ENCODE peak calls at places on chromosomes 5 and 9, in five cellular contexts. Y is astrocyte, N is MM.1S, G is HepG2, Z is fibroblast of lung. L is an unnamed sample.

GRCh38 chr9:32881948-32882347 is 98.6 kb downstream of the TMEM215 start:
- DNase-seq in Y (no peak), N (no peak), G (no peak), Z (no peak), L (no peak)

GRCh38 chr9:122087406-122088200 is 5.5 kb downstream of the TTLL11 start:
- DNase-seq in Y (peak; percentile 12), N (no peak), G (no peak), Z (peak; percentile 44), L (no peak)

GRCh38 chr5:96120120-96120519 is 158.5 kb upstream of the ELL2 start:
- DNase-seq in Y (no peak), N (no peak), G (no peak), Z (no peak), L (no peak)

GRCh38 chr9:108565651-108566378 is 290.0 kb downstream of the ACTL7B start:
- DNase-seq in Y (peak; percentile 67), N (peak; percentile 65), G (peak; percentile 76), Z (peak; percentile 78), L (peak; percentile 90)

GRCh38 chr5:35457912-35458823 is 159.5 kb upstream of the SPEF2 start:
- DNase-seq in Y (no peak), N (no peak), G (peak; percentile 32), Z (no peak), L (no peak)

GRCh38 chr9:136538599-136539426 is 7.0 kb downstream of the NOTCH1 start:
- DNase-seq in Y (no peak), N (peak; percentile 63), G (no peak), Z (no peak), L (no peak)

GRCh38 chr9:16247188-16247875 is 623.1 kb downstream of the BNC2 start:
- DNase-seq in Y (peak; percentile 80), N (no peak), G (no peak), Z (peak; percentile 83), L (no peak)

GRCh38 chr5:76709762-76710161 is 6.2 kb upstream of the F2R start:
- DNase-seq in Y (peak; percentile 92), N (no peak), G (no peak), Z (peak; percentile 93), L (no peak)

GRCh38 chr5:39657943-39658342 is 233.2 kb upstream of the DAB2 start:
- DNase-seq in Y (peak; percentile 18), N (peak; percentile 45), G (no peak), Z (peak; percentile 41), L (no peak)

GRCh38 chr5:84480873-84481637 is 96.4 kb upstream of the EDIL3 start:
- DNase-seq in Y (peak; percentile 6), N (no peak), G (no peak), Z (peak; percentile 15), L (no peak)

GRCh38 chr5:107389130-107389553 is 281.6 kb downstream of the EFNA5 start:
- DNase-seq in Y (peak; percentile 85), N (peak; percentile 90), G (no peak), Z (peak; percentile 86), L (no peak)

GRCh38 chr9:33950371-33950770 is 98.3 kb downstream of the UBAP2 start:
- DNase-seq in Y (peak; percentile 15), N (no peak), G (no peak), Z (peak; percentile 35), L (no peak)

GRCh38 chr9:994005-994404 is 17.6 kb downstream of the DMRT3 start:
- DNase-seq in Y (no peak), N (peak; percentile 81), G (no peak), Z (no peak), L (no peak)

GRCh38 chr5:34998058-34998789 is 49.5 kb downstream of the AGXT2 start:
- DNase-seq in Y (peak; percentile 53), N (no peak), G (no peak), Z (peak; percentile 58), L (no peak)

GRCh38 chr9:107044872-107045271 is 181.9 kb downstream of the ZNF462 start:
- DNase-seq in Y (no peak), N (no peak), G (no peak), Z (no peak), L (no peak)

GRCh38 chr5:10456583-10457562 is 15.2 kb downstream of the ROPN1L start:
- DNase-seq in Y (peak; percentile 28), N (no peak), G (no peak), Z (peak; percentile 33), L (no peak)

GRCh38 chr5:158727771-158728311 is 371.9 kb downstream of the EBF1 start:
- DNase-seq in Y (no peak), N (no peak), G (peak; percentile 1), Z (no peak), L (no peak)

GRCh38 chr5:72693546-72693945 is 122.9 kb upstream of the TNPO1 start:
- DNase-seq in Y (no peak), N (no peak), G (no peak), Z (no peak), L (no peak)

GRCh38 chr5:126973193-126973592 is 57.2 kb downstream of the MARCHF3 start:
- DNase-seq in Y (no peak), N (no peak), G (peak; percentile 5), Z (no peak), L (no peak)

DNA sequence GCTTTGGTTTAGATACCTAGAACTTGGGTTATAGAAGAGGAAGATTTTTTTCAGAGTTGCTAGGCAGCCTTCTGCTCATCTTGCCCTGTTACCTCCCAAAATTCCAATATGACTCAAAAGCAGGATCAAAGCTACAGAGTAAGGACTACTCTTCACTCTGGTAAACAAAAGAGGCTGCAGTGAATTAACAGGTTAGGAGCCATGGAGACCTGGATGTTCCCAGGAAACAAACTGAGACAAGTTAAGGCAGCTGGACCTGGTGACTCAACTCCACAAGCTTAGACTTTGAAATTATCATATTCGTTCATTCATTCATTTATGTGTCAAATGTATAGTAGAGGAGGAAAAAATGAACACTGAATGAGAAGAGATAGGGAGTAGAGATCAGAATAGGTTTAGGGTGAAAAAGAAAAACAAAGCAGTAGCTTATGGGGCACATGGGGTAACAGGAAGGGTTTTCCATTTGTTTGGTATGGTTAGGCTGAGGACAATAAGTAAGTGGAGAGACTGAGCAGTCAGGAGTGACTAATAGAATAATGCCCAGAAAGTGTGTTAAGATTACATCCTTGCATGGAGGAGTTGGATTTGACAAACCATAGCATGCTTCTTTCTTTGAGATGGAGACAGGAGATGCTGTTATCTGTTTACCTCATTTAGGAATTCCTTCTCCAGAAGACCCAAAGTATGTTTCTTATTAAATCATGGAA is 464.0 kb upstream of the ZNF608 start:
- DNase-seq in Y (no peak), N (no peak), G (no peak), Z (peak; percentile 14), L (no peak)
- H2AFZ ChIP-seq in Y (no peak overlapping the region), N (no peak overlapping the region), G (no peak overlapping the region), Z (no peak overlapping the region), L (no peak overlapping the region)

GRCh38 chr9:126514037-126514821 is 99.5 kb upstream of the LMX1B start:
- DNase-seq in Y (no peak), N (no peak), G (no peak), Z (peak; percentile 31), L (peak; percentile 90)
- H3K9ac ChIP-seq in Y (no peak overlapping the region), N (no peak overlapping the region), G (no peak overlapping the region), Z (no peak overlapping the region), L (no peak overlapping the region)

DNA sequence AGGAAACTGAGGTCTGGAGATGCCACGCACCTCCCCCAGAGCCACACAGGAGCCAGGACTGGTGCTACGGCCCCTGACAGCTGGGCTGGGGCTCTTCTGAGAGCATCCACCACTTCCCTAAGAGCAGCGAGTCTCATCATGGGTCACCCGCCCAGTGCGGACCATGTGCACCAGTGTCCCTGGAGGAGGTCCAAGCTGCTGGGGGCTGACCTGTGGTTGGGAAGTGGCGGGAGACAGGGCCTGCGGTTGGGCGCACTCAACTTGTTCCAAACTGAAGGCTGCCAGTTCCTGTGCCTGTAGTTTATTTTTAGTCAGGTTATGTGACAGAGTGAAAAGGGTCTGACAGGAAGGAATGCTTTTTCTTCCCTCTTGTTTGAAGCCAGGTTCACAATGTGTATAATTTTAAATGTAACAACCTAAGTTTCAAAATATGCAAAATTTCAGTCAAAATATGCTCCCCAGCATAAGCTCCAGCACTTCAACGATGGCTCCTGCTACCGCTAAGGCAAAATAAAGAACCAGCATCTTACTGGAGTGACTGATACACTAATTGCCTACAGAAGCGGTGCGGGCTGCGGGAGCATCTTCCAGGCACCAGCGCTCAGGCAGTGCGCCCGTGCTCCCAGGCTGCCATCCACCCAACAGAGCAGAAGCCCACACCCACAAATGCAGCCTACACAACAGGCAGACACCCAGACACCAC is 14.8 kb downstream of the BARHL1 start:
- DNase-seq in Y (no peak), N (no peak), G (no peak), Z (peak; percentile 23), L (no peak)
- H3K36me3 ChIP-seq in Y (peaks cover 6% of the 10 kb centered on the region), N (no peaks in the 10 kb centered on the region), G (peaks cover 45% of the 10 kb centered on the region), Z (peaks cover 3% of the 10 kb centered on the region), L (no peaks in the 10 kb centered on the region)

DNA sequence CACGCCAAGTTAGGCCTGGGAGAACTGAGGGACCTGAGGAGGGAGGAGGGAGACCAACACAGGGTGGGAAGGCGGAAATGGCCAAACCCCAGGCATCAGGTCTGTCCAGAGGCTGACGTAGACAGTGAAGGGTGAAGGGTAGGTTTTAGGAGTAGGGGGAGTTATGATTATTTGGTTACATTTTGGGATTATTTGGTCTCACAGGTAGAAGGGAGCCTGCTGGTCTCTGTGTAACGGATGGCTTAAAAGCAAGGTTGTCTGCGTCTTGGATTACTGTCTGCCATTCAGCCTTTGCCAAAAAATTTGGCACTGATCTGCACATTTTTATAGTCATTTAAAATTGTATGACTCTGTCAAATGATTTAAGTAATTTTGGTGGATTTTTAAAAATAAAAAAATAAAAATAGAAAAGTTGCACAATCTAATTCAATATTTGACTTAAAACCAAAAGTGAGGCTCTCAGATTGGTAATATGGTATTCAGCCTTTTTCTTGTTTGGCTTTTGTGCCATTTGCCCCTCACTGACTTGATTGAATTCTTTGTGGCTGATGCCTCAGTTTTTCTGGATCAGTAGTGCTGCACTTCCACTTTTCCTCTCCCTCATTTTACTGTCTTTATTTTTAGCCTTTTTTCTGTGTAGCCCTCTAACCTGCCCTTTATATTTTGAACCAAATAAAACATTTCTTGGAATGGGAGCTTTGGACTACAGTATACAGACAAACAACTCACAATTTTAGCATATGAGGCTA is 3.6 kb upstream of the MSMP start:
- DNase-seq in Y (no peak), N (no peak), G (peak; percentile 35), Z (no peak), L (no peak)
- H2AFZ ChIP-seq in Y (peak overlapping the region; percentile 39), N (peak overlapping the region; percentile 89), G (no peak overlapping the region), Z (no peak overlapping the region), L (peak overlapping the region; percentile 47)